ENCODE peak calls at places on chromosomes 5 and 9, in nine cellular contexts. One of them, this sample, is unnamed.

GRCh38 chr5:135223404-135223803 is 175.6 kb downstream of the MACROH2A1 start:
- DNase-seq in SK-N-SH: no peak
- DNase-seq in GM12878: no peak
- DNase-seq in HCT116: no peak
- DNase-seq in endothelial cell of umbilical vein: no peak
- DNase-seq in GM12892: no peak
- DNase-seq in upper lobe of left lung: no peak
- DNase-seq in HL-60: no peak
- DNase-seq in K562: no peak
- DNase-seq in this sample: no peak

GRCh38 chr5:124706729-124707361 is 39.6 kb downstream of the ZNF608 start:
- DNase-seq in HCT116: no peak
- DNase-seq in HL-60: no peak
- DNase-seq in upper lobe of left lung: no peak
- DNase-seq in endothelial cell of umbilical vein: no peak
- DNase-seq in SK-N-SH: peak
- DNase-seq in GM12878: no peak
- DNase-seq in GM12892: no peak
- DNase-seq in K562: no peak
- DNase-seq in this sample: peak

GRCh38 chr5:56340196-56340980 is 107.3 kb upstream of the ANKRD55 start:
- DNase-seq in K562: no peak
- DNase-seq in endothelial cell of umbilical vein: no peak
- DNase-seq in GM12878: no peak
- DNase-seq in SK-N-SH: no peak
- DNase-seq in GM12892: no peak
- DNase-seq in HL-60: no peak
- DNase-seq in upper lobe of left lung: no peak
- DNase-seq in HCT116: no peak
- DNase-seq in this sample: no peak

GRCh38 chr5:66897355-66897754 is 299.2 kb downstream of the CD180 start:
- DNase-seq in SK-N-SH: peak
- DNase-seq in GM12892: no peak
- DNase-seq in upper lobe of left lung: no peak
- DNase-seq in K562: no peak
- DNase-seq in endothelial cell of umbilical vein: no peak
- DNase-seq in HCT116: no peak
- DNase-seq in GM12878: no peak
- DNase-seq in HL-60: no peak
- DNase-seq in this sample: no peak

GRCh38 chr5:96752341-96753016 is 55.3 kb downstream of the ERAP1 start:
- DNase-seq in HCT116: peak
- DNase-seq in HL-60: no peak
- DNase-seq in SK-N-SH: peak
- DNase-seq in GM12892: no peak
- DNase-seq in K562: peak
- DNase-seq in endothelial cell of umbilical vein: peak
- DNase-seq in upper lobe of left lung: no peak
- DNase-seq in GM12878: no peak
- DNase-seq in this sample: no peak

GRCh38 chr9:78676009-78676408 is 379.1 kb downstream of the PSAT1 start:
- DNase-seq in HCT116: no peak
- DNase-seq in SK-N-SH: no peak
- DNase-seq in upper lobe of left lung: no peak
- DNase-seq in endothelial cell of umbilical vein: no peak
- DNase-seq in GM12892: no peak
- DNase-seq in GM12878: no peak
- DNase-seq in HL-60: no peak
- DNase-seq in K562: no peak
- DNase-seq in this sample: no peak

GRCh38 chr5:75651575-75651974 is 40.3 kb downstream of the ANKDD1B start:
- DNase-seq in GM12892: no peak
- DNase-seq in HL-60: no peak
- DNase-seq in SK-N-SH: no peak
- DNase-seq in K562: no peak
- DNase-seq in endothelial cell of umbilical vein: no peak
- DNase-seq in GM12878: no peak
- DNase-seq in HCT116: no peak
- DNase-seq in upper lobe of left lung: no peak
- DNase-seq in this sample: no peak

GRCh38 chr9:129656795-129657390 is 8.6 kb upstream of the PRRX2 start:
- DNase-seq in SK-N-SH: no peak
- DNase-seq in GM12892: no peak
- DNase-seq in GM12878: no peak
- DNase-seq in upper lobe of left lung: no peak
- DNase-seq in K562: no peak
- DNase-seq in HCT116: peak
- DNase-seq in endothelial cell of umbilical vein: no peak
- DNase-seq in HL-60: no peak
- DNase-seq in this sample: no peak

GRCh38 chr5:77282337-77283027 is 72.0 kb downstream of the PDE8B start:
- DNase-seq in GM12878: no peak
- DNase-seq in upper lobe of left lung: peak
- DNase-seq in endothelial cell of umbilical vein: no peak
- DNase-seq in GM12892: no peak
- DNase-seq in SK-N-SH: peak
- DNase-seq in K562: no peak
- DNase-seq in HL-60: no peak
- DNase-seq in HCT116: no peak
- DNase-seq in this sample: no peak

GRCh38 chr5:135508496-135509005 is 27.2 kb downstream of the NEUROG1 start:
- DNase-seq in SK-N-SH: no peak
- DNase-seq in HCT116: no peak
- DNase-seq in HL-60: no peak
- DNase-seq in GM12892: no peak
- DNase-seq in upper lobe of left lung: no peak
- DNase-seq in endothelial cell of umbilical vein: no peak
- DNase-seq in GM12878: no peak
- DNase-seq in K562: no peak
- DNase-seq in this sample: no peak

GRCh38 chr9:126860077-126860756 is at the start of gene ZBTB34:
- DNase-seq in K562: peak
- DNase-seq in GM12892: peak
- DNase-seq in endothelial cell of umbilical vein: peak
- DNase-seq in SK-N-SH: peak
- DNase-seq in upper lobe of left lung: peak
- DNase-seq in HL-60: peak
- DNase-seq in GM12878: no peak
- DNase-seq in HCT116: peak
- DNase-seq in this sample: peak

GRCh38 chr5:35004200-35004599 is 43.5 kb downstream of the AGXT2 start:
- DNase-seq in GM12892: no peak
- DNase-seq in upper lobe of left lung: no peak
- DNase-seq in HL-60: no peak
- DNase-seq in GM12878: no peak
- DNase-seq in HCT116: no peak
- DNase-seq in SK-N-SH: no peak
- DNase-seq in K562: no peak
- DNase-seq in endothelial cell of umbilical vein: no peak
- DNase-seq in this sample: no peak

GRCh38 chr9:135394131-135394530 is 85.5 kb upstream of the PPP1R26 start:
- DNase-seq in SK-N-SH: no peak
- DNase-seq in GM12892: no peak
- DNase-seq in HL-60: no peak
- DNase-seq in K562: no peak
- DNase-seq in GM12878: no peak
- DNase-seq in upper lobe of left lung: no peak
- DNase-seq in endothelial cell of umbilical vein: no peak
- DNase-seq in HCT116: no peak
- DNase-seq in this sample: no peak

GRCh38 chr9:129458663-129459549 is 162.0 kb downstream of the C9orf50 start:
- DNase-seq in GM12892: no peak
- DNase-seq in K562: no peak
- DNase-seq in endothelial cell of umbilical vein: no peak
- DNase-seq in GM12878: no peak
- DNase-seq in upper lobe of left lung: peak
- DNase-seq in HCT116: no peak
- DNase-seq in HL-60: peak
- DNase-seq in SK-N-SH: peak
- DNase-seq in this sample: peak

GRCh38 chr5:115354246-115354645 is 57.8 kb upstream of the CCDC112 start:
- DNase-seq in upper lobe of left lung: no peak
- DNase-seq in endothelial cell of umbilical vein: no peak
- DNase-seq in GM12892: no peak
- DNase-seq in HL-60: no peak
- DNase-seq in GM12878: no peak
- DNase-seq in HCT116: no peak
- DNase-seq in K562: no peak
- DNase-seq in SK-N-SH: no peak
- DNase-seq in this sample: no peak

GRCh38 chr9:69861011-69861410 is 40.4 kb downstream of the CFAP95 start:
- DNase-seq in GM12892: no peak
- DNase-seq in K562: no peak
- DNase-seq in HCT116: no peak
- DNase-seq in endothelial cell of umbilical vein: no peak
- DNase-seq in GM12878: no peak
- DNase-seq in SK-N-SH: no peak
- DNase-seq in upper lobe of left lung: no peak
- DNase-seq in HL-60: no peak
- DNase-seq in this sample: no peak

GRCh38 chr9:37033141-37033540 is 927 bp downstream of the PAX5 start:
- DNase-seq in upper lobe of left lung: no peak
- DNase-seq in endothelial cell of umbilical vein: no peak
- DNase-seq in GM12878: no peak
- DNase-seq in GM12892: no peak
- DNase-seq in HL-60: no peak
- DNase-seq in K562: no peak
- DNase-seq in HCT116: no peak
- DNase-seq in SK-N-SH: no peak
- DNase-seq in this sample: no peak

DNA sequence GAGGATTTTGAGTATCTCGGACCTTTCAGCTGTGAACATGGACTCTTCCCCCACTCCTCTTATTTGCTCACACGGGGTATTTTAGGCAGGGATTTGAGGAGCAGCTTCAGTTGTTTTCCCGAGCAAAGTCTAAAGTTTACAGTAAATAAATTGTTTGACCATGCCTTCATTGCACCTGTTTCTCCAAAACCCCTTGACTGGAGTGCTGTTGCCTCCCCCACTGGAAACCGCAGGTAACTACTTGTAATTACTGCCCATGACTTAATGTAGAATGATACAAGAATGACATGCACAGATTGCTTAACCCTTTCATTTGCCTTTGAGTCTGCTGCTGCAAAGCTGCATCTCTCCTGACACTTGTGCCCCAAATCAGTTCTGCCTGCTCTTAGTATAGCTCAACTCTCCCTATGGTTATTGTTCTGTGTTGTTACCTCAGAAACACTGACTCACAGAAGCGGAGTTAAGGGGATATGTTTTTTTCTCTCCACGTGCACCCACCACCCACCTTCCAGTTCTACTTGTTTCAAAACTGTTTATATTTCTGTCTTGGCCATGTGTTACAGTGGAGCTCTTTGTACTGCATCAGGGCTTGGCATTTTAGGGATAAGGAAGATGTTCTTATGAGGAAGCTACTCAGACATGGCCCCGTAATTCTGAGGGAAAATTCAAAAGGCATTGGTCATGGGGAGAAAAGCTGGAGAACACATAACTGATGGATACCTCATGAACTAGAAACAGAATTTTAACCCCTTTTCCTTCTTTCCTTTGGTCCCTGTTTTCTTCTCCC is 2.2 kb downstream of the ADRB2 start:
- DNase-seq in endothelial cell of umbilical vein: no peak
- DNase-seq in GM12892: no peak
- DNase-seq in K562: no peak
- DNase-seq in HL-60: no peak
- DNase-seq in SK-N-SH: no peak
- DNase-seq in upper lobe of left lung: no peak
- DNase-seq in HCT116: no peak
- DNase-seq in GM12878: no peak
- DNase-seq in this sample: no peak
- TF ChIP-seq POLR2AphosphoS5 in endothelial cell of umbilical vein: no peak
- TF ChIP-seq POLR2AphosphoS5 in GM12892: no peak
- TF ChIP-seq POLR2AphosphoS5 in K562: no peak
- TF ChIP-seq POLR2AphosphoS5 in HL-60: no peak
- TF ChIP-seq POLR2AphosphoS5 in SK-N-SH: no peak
- TF ChIP-seq POLR2AphosphoS5 in upper lobe of left lung: peak
- TF ChIP-seq POLR2AphosphoS5 in HCT116: no peak
- TF ChIP-seq POLR2AphosphoS5 in GM12878: no peak
- TF ChIP-seq POLR2AphosphoS5 in this sample: no peak

GRCh38 chr5:141876628-141877477 is 1.4 kb downstream of the PCDH1 start:
- DNase-seq in GM12892: peak
- DNase-seq in SK-N-SH: no peak
- DNase-seq in endothelial cell of umbilical vein: peak
- DNase-seq in K562: no peak
- DNase-seq in upper lobe of left lung: peak
- DNase-seq in GM12878: no peak
- DNase-seq in HL-60: no peak
- DNase-seq in HCT116: no peak
- DNase-seq in this sample: peak
- TF ChIP-seq POLR2AphosphoS5 in GM12892: no peak
- TF ChIP-seq POLR2AphosphoS5 in SK-N-SH: no peak
- TF ChIP-seq POLR2AphosphoS5 in endothelial cell of umbilical vein: no peak
- TF ChIP-seq POLR2AphosphoS5 in K562: no peak
- TF ChIP-seq POLR2AphosphoS5 in upper lobe of left lung: no peak
- TF ChIP-seq POLR2AphosphoS5 in GM12878: no peak
- TF ChIP-seq POLR2AphosphoS5 in HL-60: no peak
- TF ChIP-seq POLR2AphosphoS5 in HCT116: no peak
- TF ChIP-seq POLR2AphosphoS5 in this sample: peak

DNA sequence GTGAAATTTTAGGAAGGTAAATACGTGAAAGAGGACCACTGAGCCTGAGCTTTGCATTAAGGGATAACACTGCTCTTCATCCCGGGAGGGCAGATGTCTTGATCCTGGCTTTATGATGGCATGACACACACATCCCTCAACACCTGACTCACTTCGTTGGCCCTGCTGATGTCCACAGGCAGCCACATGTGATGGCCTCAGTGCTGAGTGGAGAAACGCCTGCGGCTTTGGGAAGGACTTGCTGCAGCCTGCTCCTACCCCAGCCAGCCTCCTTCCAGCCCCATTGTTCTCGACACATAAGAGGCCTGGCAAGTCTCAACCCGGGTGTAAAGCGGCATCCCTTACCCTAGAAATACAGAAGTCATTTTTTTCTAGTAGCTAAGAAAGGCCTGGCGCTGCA is 169.0 kb downstream of the SYK start:
- DNase-seq in endothelial cell of umbilical vein: no peak
- DNase-seq in HCT116: no peak
- DNase-seq in GM12892: no peak
- DNase-seq in GM12878: no peak
- DNase-seq in SK-N-SH: no peak
- DNase-seq in upper lobe of left lung: no peak
- DNase-seq in HL-60: no peak
- DNase-seq in K562: no peak
- DNase-seq in this sample: no peak
- TF ChIP-seq POLR2AphosphoS5 in endothelial cell of umbilical vein: no peak
- TF ChIP-seq POLR2AphosphoS5 in HCT116: no peak
- TF ChIP-seq POLR2AphosphoS5 in GM12892: no peak
- TF ChIP-seq POLR2AphosphoS5 in GM12878: no peak
- TF ChIP-seq POLR2AphosphoS5 in SK-N-SH: no peak
- TF ChIP-seq POLR2AphosphoS5 in upper lobe of left lung: no peak
- TF ChIP-seq POLR2AphosphoS5 in HL-60: no peak
- TF ChIP-seq POLR2AphosphoS5 in K562: no peak
- TF ChIP-seq POLR2AphosphoS5 in this sample: no peak

DNA sequence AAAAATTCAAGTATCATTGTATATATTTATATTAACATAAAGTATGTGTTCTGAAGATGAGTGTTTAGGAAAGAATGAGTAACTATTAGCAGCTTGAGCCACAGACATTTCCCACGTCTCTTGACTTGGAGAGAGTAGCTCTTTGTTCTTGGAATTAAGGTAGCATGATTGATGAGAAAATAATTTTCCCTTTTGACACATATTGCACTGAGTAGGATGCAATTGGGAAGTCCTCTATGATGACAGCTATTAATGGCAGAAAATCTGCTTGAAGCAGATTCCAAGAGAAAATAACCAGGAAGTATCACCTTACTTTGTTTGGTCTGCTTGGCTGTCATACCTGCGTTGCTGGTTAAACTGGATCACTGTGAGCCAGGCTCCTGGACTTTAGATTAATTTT is 204.8 kb downstream of the TLE4 start:
- DNase-seq in endothelial cell of umbilical vein: no peak
- DNase-seq in HL-60: no peak
- DNase-seq in GM12878: no peak
- DNase-seq in SK-N-SH: no peak
- DNase-seq in upper lobe of left lung: no peak
- DNase-seq in K562: no peak
- DNase-seq in HCT116: no peak
- DNase-seq in GM12892: no peak
- DNase-seq in this sample: no peak
- TF ChIP-seq POLR2AphosphoS5 in endothelial cell of umbilical vein: no peak
- TF ChIP-seq POLR2AphosphoS5 in HL-60: no peak
- TF ChIP-seq POLR2AphosphoS5 in GM12878: no peak
- TF ChIP-seq POLR2AphosphoS5 in SK-N-SH: no peak
- TF ChIP-seq POLR2AphosphoS5 in upper lobe of left lung: no peak
- TF ChIP-seq POLR2AphosphoS5 in K562: no peak
- TF ChIP-seq POLR2AphosphoS5 in HCT116: no peak
- TF ChIP-seq POLR2AphosphoS5 in GM12892: no peak
- TF ChIP-seq POLR2AphosphoS5 in this sample: no peak

This sample was measured in transverse colon.